ENCODE peak calls at places on chromosomes 12 and 14, in nine cellular contexts. One of them, this sample, is unnamed.

GRCh38 chr12:106131671-106132070 is 7.1 kb downstream of the NUAK1 start:
- DNase-seq in HCT116: no peak
- DNase-seq in Panc1: no peak
- DNase-seq in HepG2: peak; percentile 80
- DNase-seq in A549: no peak
- DNase-seq in GM23338: no peak
- DNase-seq in GM12878: no peak
- DNase-seq in K562: no peak
- DNase-seq in SK-N-SH: peak; percentile 29
- DNase-seq in this sample: no peak

GRCh38 chr14:102774391-102775153 is 2.7 kb upstream of the TRAF3 start:
- DNase-seq in K562: peak; percentile 70
- DNase-seq in SK-N-SH: peak; percentile 80
- DNase-seq in HepG2: peak; percentile 79
- DNase-seq in A549: peak; percentile 86
- DNase-seq in HCT116: no peak
- DNase-seq in GM12878: peak; percentile 96
- DNase-seq in GM23338: peak; percentile 85
- DNase-seq in Panc1: no peak
- DNase-seq in this sample: peak; percentile 73

GRCh38 chr12:52848661-52849255 is at the start of gene KRT78:
- DNase-seq in HepG2: no peak
- DNase-seq in Panc1: no peak
- DNase-seq in GM12878: no peak
- DNase-seq in GM23338: no peak
- DNase-seq in HCT116: no peak
- DNase-seq in K562: no peak
- DNase-seq in A549: no peak
- DNase-seq in SK-N-SH: no peak
- DNase-seq in this sample: no peak

GRCh38 chr12:123966596-123966995 is 6.0 kb downstream of the CCDC92 start:
- DNase-seq in Panc1: no peak
- DNase-seq in SK-N-SH: no peak
- DNase-seq in A549: no peak
- DNase-seq in GM23338: no peak
- DNase-seq in HCT116: no peak
- DNase-seq in K562: no peak
- DNase-seq in GM12878: no peak
- DNase-seq in HepG2: no peak
- DNase-seq in this sample: no peak

GRCh38 chr12:106115450-106115849 is 23.3 kb downstream of the NUAK1 start:
- DNase-seq in A549: no peak
- DNase-seq in HCT116: no peak
- DNase-seq in SK-N-SH: no peak
- DNase-seq in GM23338: no peak
- DNase-seq in K562: no peak
- DNase-seq in GM12878: no peak
- DNase-seq in HepG2: no peak
- DNase-seq in Panc1: no peak
- DNase-seq in this sample: no peak

GRCh38 chr12:45745861-45746277 is 16.4 kb downstream of the ARID2 start:
- DNase-seq in HepG2: no peak
- DNase-seq in SK-N-SH: peak; percentile 39
- DNase-seq in A549: no peak
- DNase-seq in HCT116: no peak
- DNase-seq in GM23338: peak; percentile 26
- DNase-seq in GM12878: no peak
- DNase-seq in Panc1: no peak
- DNase-seq in K562: no peak
- DNase-seq in this sample: no peak

GRCh38 chr12:124675881-124676688 is 108.7 kb upstream of the NCOR2 start:
- DNase-seq in SK-N-SH: no peak
- DNase-seq in GM12878: no peak
- DNase-seq in HCT116: no peak
- DNase-seq in A549: no peak
- DNase-seq in HepG2: no peak
- DNase-seq in Panc1: no peak
- DNase-seq in GM23338: no peak
- DNase-seq in K562: no peak
- DNase-seq in this sample: peak; percentile 53

GRCh38 chr12:2959508-2960431 is 573 bp downstream of the TEAD4 start:
- DNase-seq in HCT116: no peak
- DNase-seq in SK-N-SH: peak; percentile 88
- DNase-seq in GM12878: no peak
- DNase-seq in A549: peak; percentile 68
- DNase-seq in GM23338: peak; percentile 49
- DNase-seq in K562: peak; percentile 54
- DNase-seq in HepG2: peak; percentile 21
- DNase-seq in Panc1: no peak
- DNase-seq in this sample: no peak

GRCh38 chr12:19737019-19737418 is 297.7 kb downstream of the AEBP2 start:
- DNase-seq in GM12878: no peak
- DNase-seq in A549: no peak
- DNase-seq in K562: no peak
- DNase-seq in Panc1: no peak
- DNase-seq in HepG2: no peak
- DNase-seq in GM23338: no peak
- DNase-seq in SK-N-SH: no peak
- DNase-seq in HCT116: no peak
- DNase-seq in this sample: no peak

GRCh38 chr12:19744760-19745218 is 305.5 kb downstream of the AEBP2 start:
- DNase-seq in GM12878: no peak
- DNase-seq in SK-N-SH: no peak
- DNase-seq in HCT116: no peak
- DNase-seq in HepG2: no peak
- DNase-seq in Panc1: no peak
- DNase-seq in GM23338: no peak
- DNase-seq in K562: no peak
- DNase-seq in A549: no peak
- DNase-seq in this sample: no peak

GRCh38 chr12:19740472-19741131 is 301.3 kb downstream of the AEBP2 start:
- DNase-seq in Panc1: no peak
- DNase-seq in K562: no peak
- DNase-seq in GM12878: no peak
- DNase-seq in GM23338: no peak
- DNase-seq in A549: no peak
- DNase-seq in SK-N-SH: no peak
- DNase-seq in HCT116: no peak
- DNase-seq in HepG2: no peak
- DNase-seq in this sample: no peak

GRCh38 chr12:19739195-19739776 is 300.0 kb downstream of the AEBP2 start:
- DNase-seq in A549: peak; percentile 50
- DNase-seq in HCT116: peak; percentile 40
- DNase-seq in GM23338: peak; percentile 73
- DNase-seq in K562: peak; percentile 34
- DNase-seq in GM12878: peak; percentile 16
- DNase-seq in SK-N-SH: peak; percentile 44
- DNase-seq in HepG2: peak; percentile 41
- DNase-seq in Panc1: no peak
- DNase-seq in this sample: no peak

DNA sequence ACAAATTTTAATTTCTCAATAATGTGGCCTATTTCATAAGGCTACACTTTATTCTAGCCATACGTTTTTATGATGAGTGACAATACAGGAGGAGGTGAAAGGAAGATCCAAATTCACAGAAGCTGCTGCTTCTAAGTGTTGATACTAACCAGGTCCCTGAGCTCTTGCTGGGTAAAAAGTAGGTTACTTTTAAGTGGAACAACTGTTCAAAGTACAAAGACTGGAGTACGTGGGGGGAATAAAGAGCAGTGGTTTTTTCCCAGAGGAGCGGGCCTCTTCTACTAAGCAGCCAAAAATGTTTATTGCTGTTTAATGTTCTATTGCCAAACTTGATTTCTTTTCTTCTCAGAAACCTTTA is 301.8 kb downstream of the AEBP2 start:
- DNase-seq in HepG2: no peak
- DNase-seq in K562: no peak
- DNase-seq in Panc1: no peak
- DNase-seq in A549: no peak
- DNase-seq in GM12878: no peak
- DNase-seq in GM23338: no peak
- DNase-seq in SK-N-SH: no peak
- DNase-seq in HCT116: no peak
- DNase-seq in this sample: no peak
- TF ChIP-seq REST in HepG2: no peak
- TF ChIP-seq REST in K562: no peak
- TF ChIP-seq REST in Panc1: no peak
- TF ChIP-seq REST in A549: no peak
- TF ChIP-seq REST in GM12878: no peak
- TF ChIP-seq REST in GM23338: no peak
- TF ChIP-seq REST in SK-N-SH: no peak
- TF ChIP-seq REST in HCT116: no peak
- TF ChIP-seq REST in this sample: no peak

GRCh38 chr12:96371138-96371786 is 29.0 kb downstream of the CDK17 start:
- DNase-seq in Panc1: no peak
- DNase-seq in GM23338: no peak
- DNase-seq in SK-N-SH: no peak
- DNase-seq in HCT116: no peak
- DNase-seq in K562: peak; percentile 85
- DNase-seq in GM12878: no peak
- DNase-seq in HepG2: no peak
- DNase-seq in A549: no peak
- DNase-seq in this sample: no peak

GRCh38 chr12:96366255-96366654 is 34.0 kb downstream of the CDK17 start:
- DNase-seq in GM12878: no peak
- DNase-seq in GM23338: no peak
- DNase-seq in A549: no peak
- DNase-seq in SK-N-SH: no peak
- DNase-seq in HepG2: no peak
- DNase-seq in HCT116: no peak
- DNase-seq in K562: no peak
- DNase-seq in Panc1: no peak
- DNase-seq in this sample: no peak

GRCh38 chr12:96368233-96368632 is 32.0 kb downstream of the CDK17 start:
- DNase-seq in HCT116: no peak
- DNase-seq in Panc1: no peak
- DNase-seq in GM12878: no peak
- DNase-seq in GM23338: no peak
- DNase-seq in HepG2: no peak
- DNase-seq in SK-N-SH: no peak
- DNase-seq in K562: no peak
- DNase-seq in A549: no peak
- DNase-seq in this sample: no peak

GRCh38 chr12:96365604-96366230 is 34.5 kb downstream of the CDK17 start:
- DNase-seq in GM12878: no peak
- DNase-seq in K562: no peak
- DNase-seq in HCT116: no peak
- DNase-seq in A549: no peak
- DNase-seq in GM23338: no peak
- DNase-seq in Panc1: no peak
- DNase-seq in SK-N-SH: no peak
- DNase-seq in HepG2: no peak
- DNase-seq in this sample: no peak

DNA sequence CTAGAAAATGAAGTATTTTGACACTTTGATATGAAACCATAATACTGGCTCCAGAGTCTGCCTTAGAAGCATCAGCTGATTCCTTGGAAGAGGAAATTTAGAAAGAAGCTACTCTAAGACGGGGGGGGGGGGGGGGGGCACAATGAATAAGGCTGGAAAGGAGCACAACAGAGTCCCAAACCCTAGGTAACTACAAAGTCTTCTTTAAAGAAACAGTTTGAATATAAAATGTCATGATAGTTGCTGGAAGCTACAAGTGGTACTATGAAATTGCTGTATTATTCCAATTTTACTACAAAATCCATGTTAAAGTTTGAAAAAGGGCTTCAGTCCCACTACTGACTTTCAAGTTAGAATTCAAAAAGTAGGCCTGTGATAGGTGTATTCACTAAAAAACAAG is 31.6 kb downstream of the CDK17 start:
- DNase-seq in A549: no peak
- DNase-seq in GM23338: no peak
- DNase-seq in HCT116: no peak
- DNase-seq in SK-N-SH: no peak
- DNase-seq in K562: no peak
- DNase-seq in Panc1: no peak
- DNase-seq in HepG2: no peak
- DNase-seq in GM12878: no peak
- DNase-seq in this sample: no peak
- H3K27ac ChIP-seq in A549: no peak overlapping the region
- H3K27ac ChIP-seq in GM23338: no peak overlapping the region
- H3K27ac ChIP-seq in HCT116: no peak overlapping the region
- H3K27ac ChIP-seq in SK-N-SH: no peak overlapping the region
- H3K27ac ChIP-seq in K562: no peak overlapping the region
- H3K27ac ChIP-seq in Panc1: no peak overlapping the region
- H3K27ac ChIP-seq in HepG2: no peak overlapping the region
- H3K27ac ChIP-seq in GM12878: no peak overlapping the region
- H3K27ac ChIP-seq in this sample: no peak overlapping the region

GRCh38 chr14:50668852-50669194 is 717 bp upstream of the SAV1 start:
- DNase-seq in Panc1: no peak
- DNase-seq in A549: no peak
- DNase-seq in HCT116: no peak
- DNase-seq in GM12878: no peak
- DNase-seq in GM23338: no peak
- DNase-seq in HepG2: no peak
- DNase-seq in K562: no peak
- DNase-seq in SK-N-SH: no peak
- DNase-seq in this sample: no peak
- TF ChIP-seq CTCF in Panc1: no peak
- TF ChIP-seq CTCF in A549: no peak
- TF ChIP-seq CTCF in HCT116: no peak
- TF ChIP-seq CTCF in GM12878: no peak
- TF ChIP-seq CTCF in GM23338: no peak
- TF ChIP-seq CTCF in HepG2: no peak
- TF ChIP-seq CTCF in K562: no peak
- TF ChIP-seq CTCF in SK-N-SH: no peak
- TF ChIP-seq CTCF in this sample: no peak

GRCh38 chr14:60233891-60234290 is 15.1 kb upstream of the PPM1A start:
- DNase-seq in Panc1: no peak
- DNase-seq in GM23338: no peak
- DNase-seq in HepG2: no peak
- DNase-seq in HCT116: no peak
- DNase-seq in SK-N-SH: no peak
- DNase-seq in K562: no peak
- DNase-seq in GM12878: no peak
- DNase-seq in A549: no peak
- DNase-seq in this sample: no peak

GRCh38 chr14:60229614-60230013 is 19.4 kb upstream of the PPM1A start:
- DNase-seq in A549: no peak
- DNase-seq in K562: no peak
- DNase-seq in HepG2: no peak
- DNase-seq in Panc1: no peak
- DNase-seq in GM23338: no peak
- DNase-seq in GM12878: no peak
- DNase-seq in SK-N-SH: no peak
- DNase-seq in HCT116: no peak
- DNase-seq in this sample: no peak

GRCh38 chr14:60233251-60233650 is 15.8 kb upstream of the PPM1A start:
- DNase-seq in K562: no peak
- DNase-seq in SK-N-SH: no peak
- DNase-seq in HCT116: no peak
- DNase-seq in GM23338: no peak
- DNase-seq in Panc1: no peak
- DNase-seq in HepG2: peak; percentile 29
- DNase-seq in GM12878: no peak
- DNase-seq in A549: no peak
- DNase-seq in this sample: no peak

GRCh38 chr14:60235440-60235839 is 13.6 kb upstream of the PPM1A start:
- DNase-seq in GM12878: no peak
- DNase-seq in HepG2: no peak
- DNase-seq in GM23338: no peak
- DNase-seq in HCT116: no peak
- DNase-seq in Panc1: no peak
- DNase-seq in A549: no peak
- DNase-seq in K562: no peak
- DNase-seq in SK-N-SH: no peak
- DNase-seq in this sample: no peak

DNA sequence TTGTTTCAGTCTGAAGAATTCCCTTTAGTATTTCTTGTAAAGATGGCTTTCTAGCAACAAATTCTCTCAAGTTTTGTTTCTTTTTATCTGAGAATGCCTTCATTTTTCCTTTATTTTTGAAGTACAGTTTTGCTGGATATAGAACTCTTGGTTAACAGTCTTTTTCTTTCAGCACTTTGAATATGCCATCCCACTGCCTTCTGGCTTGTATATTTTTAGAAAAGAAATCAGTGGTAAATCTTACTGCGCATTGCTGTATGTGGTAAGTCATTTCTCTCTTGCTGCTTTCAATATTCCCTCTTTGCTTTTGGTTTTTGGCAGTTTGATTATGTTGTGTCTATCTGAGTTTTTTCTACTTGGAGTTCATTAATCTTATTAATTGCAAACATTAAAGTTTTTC is 16.8 kb upstream of the PPM1A start:
- DNase-seq in Panc1: no peak
- DNase-seq in GM12878: no peak
- DNase-seq in HepG2: no peak
- DNase-seq in K562: no peak
- DNase-seq in SK-N-SH: no peak
- DNase-seq in HCT116: no peak
- DNase-seq in A549: no peak
- DNase-seq in GM23338: no peak
- DNase-seq in this sample: no peak
- TF ChIP-seq REST in Panc1: no peak
- TF ChIP-seq REST in GM12878: no peak
- TF ChIP-seq REST in HepG2: no peak
- TF ChIP-seq REST in K562: no peak
- TF ChIP-seq REST in SK-N-SH: no peak
- TF ChIP-seq REST in HCT116: no peak
- TF ChIP-seq REST in A549: no peak
- TF ChIP-seq REST in GM23338: no peak
- TF ChIP-seq REST in this sample: no peak